ENCODE peak calls at places on chromosomes 2 and 18, in seven cellular contexts. One of them, this sample, is unnamed.

GRCh38 chr2:26465266-26465925 is 12.5 kb downstream of the OTOF start:
- DNase-seq in epithelial cell of esophagus: no peak
- DNase-seq in fibroblast of mammary gland: no peak
- DNase-seq in lung: no peak
- DNase-seq in lower lobe of right lung: peak; percentile 37
- DNase-seq in gastrocnemius medialis: no peak
- DNase-seq in kidney: peak; percentile 29
- DNase-seq in this sample: no peak

GRCh38 chr2:24015562-24016375 is 5.9 kb downstream of the MFSD2B start:
- DNase-seq in lower lobe of right lung: no peak
- DNase-seq in lung: no peak
- DNase-seq in epithelial cell of esophagus: peak; percentile 89
- DNase-seq in gastrocnemius medialis: no peak
- DNase-seq in kidney: no peak
- DNase-seq in fibroblast of mammary gland: peak; percentile 82
- DNase-seq in this sample: peak; percentile 84

GRCh38 chr2:5914831-5915611 is 222.8 kb downstream of the SOX11 start:
- DNase-seq in gastrocnemius medialis: no peak
- DNase-seq in kidney: peak; percentile 29
- DNase-seq in fibroblast of mammary gland: no peak
- DNase-seq in epithelial cell of esophagus: no peak
- DNase-seq in lower lobe of right lung: no peak
- DNase-seq in lung: no peak
- DNase-seq in this sample: no peak

GRCh38 chr18:35244671-35245070 is 3.8 kb downstream of the ZNF397 start:
- DNase-seq in epithelial cell of esophagus: no peak
- DNase-seq in kidney: no peak
- DNase-seq in gastrocnemius medialis: no peak
- DNase-seq in fibroblast of mammary gland: no peak
- DNase-seq in lower lobe of right lung: no peak
- DNase-seq in lung: no peak
- DNase-seq in this sample: no peak

GRCh38 chr18:71808576-71808975 is 735.6 kb downstream of the CBLN2 start:
- DNase-seq in epithelial cell of esophagus: no peak
- DNase-seq in gastrocnemius medialis: no peak
- DNase-seq in kidney: no peak
- DNase-seq in fibroblast of mammary gland: no peak
- DNase-seq in lung: no peak
- DNase-seq in lower lobe of right lung: no peak
- DNase-seq in this sample: no peak

GRCh38 chr2:99841749-99842148 is 300.6 kb downstream of the AFF3 start:
- DNase-seq in fibroblast of mammary gland: peak; percentile 38
- DNase-seq in gastrocnemius medialis: no peak
- DNase-seq in lung: no peak
- DNase-seq in lower lobe of right lung: no peak
- DNase-seq in kidney: no peak
- DNase-seq in epithelial cell of esophagus: no peak
- DNase-seq in this sample: no peak

GRCh38 chr2:219344756-219345458 is 12.4 kb upstream of the RESP18 start:
- DNase-seq in fibroblast of mammary gland: no peak
- DNase-seq in gastrocnemius medialis: peak; percentile 10
- DNase-seq in lower lobe of right lung: peak; percentile 67
- DNase-seq in lung: no peak
- DNase-seq in kidney: no peak
- DNase-seq in epithelial cell of esophagus: peak; percentile 20
- DNase-seq in this sample: peak; percentile 54

GRCh38 chr2:238973038-238973772 is 125.3 kb downstream of the TWIST2 start:
- DNase-seq in lung: no peak
- DNase-seq in gastrocnemius medialis: no peak
- DNase-seq in epithelial cell of esophagus: no peak
- DNase-seq in fibroblast of mammary gland: peak; percentile 69
- DNase-seq in lower lobe of right lung: no peak
- DNase-seq in kidney: no peak
- DNase-seq in this sample: no peak

GRCh38 chr2:73836141-73836943 is 7.6 kb downstream of the STAMBP start:
- DNase-seq in kidney: no peak
- DNase-seq in fibroblast of mammary gland: no peak
- DNase-seq in lung: no peak
- DNase-seq in lower lobe of right lung: peak; percentile 52
- DNase-seq in epithelial cell of esophagus: no peak
- DNase-seq in gastrocnemius medialis: no peak
- DNase-seq in this sample: no peak

GRCh38 chr2:88903744-88904353 is 212.4 kb downstream of the RPIA start:
- DNase-seq in kidney: no peak
- DNase-seq in epithelial cell of esophagus: peak; percentile 51
- DNase-seq in lower lobe of right lung: no peak
- DNase-seq in gastrocnemius medialis: no peak
- DNase-seq in fibroblast of mammary gland: peak; percentile 34
- DNase-seq in lung: no peak
- DNase-seq in this sample: no peak

GRCh38 chr18:45688834-45689233 is 35.1 kb upstream of the SLC14A1 start:
- DNase-seq in epithelial cell of esophagus: no peak
- DNase-seq in gastrocnemius medialis: no peak
- DNase-seq in lower lobe of right lung: no peak
- DNase-seq in kidney: no peak
- DNase-seq in lung: no peak
- DNase-seq in fibroblast of mammary gland: peak; percentile 25
- DNase-seq in this sample: no peak

GRCh38 chr18:63956755-63957154 is 7.7 kb downstream of the HMSD start:
- DNase-seq in lower lobe of right lung: no peak
- DNase-seq in kidney: no peak
- DNase-seq in epithelial cell of esophagus: no peak
- DNase-seq in fibroblast of mammary gland: peak; percentile 71
- DNase-seq in gastrocnemius medialis: no peak
- DNase-seq in lung: no peak
- DNase-seq in this sample: no peak

GRCh38 chr2:239239607-239240479 is 161.0 kb downstream of the HDAC4 start:
- DNase-seq in lung: no peak
- DNase-seq in fibroblast of mammary gland: no peak
- DNase-seq in kidney: no peak
- DNase-seq in gastrocnemius medialis: no peak
- DNase-seq in epithelial cell of esophagus: no peak
- DNase-seq in lower lobe of right lung: no peak
- DNase-seq in this sample: no peak

GRCh38 chr2:176079851-176080539 is 3.8 kb downstream of the EVX2 start:
- DNase-seq in gastrocnemius medialis: no peak
- DNase-seq in lower lobe of right lung: no peak
- DNase-seq in epithelial cell of esophagus: no peak
- DNase-seq in lung: no peak
- DNase-seq in fibroblast of mammary gland: peak; percentile 54
- DNase-seq in kidney: peak; percentile 68
- DNase-seq in this sample: no peak

GRCh38 chr2:55063226-55063625 is 13.0 kb upstream of the RTN4 start:
- DNase-seq in lower lobe of right lung: no peak
- DNase-seq in lung: no peak
- DNase-seq in kidney: no peak
- DNase-seq in gastrocnemius medialis: no peak
- DNase-seq in fibroblast of mammary gland: no peak
- DNase-seq in epithelial cell of esophagus: no peak
- DNase-seq in this sample: no peak

GRCh38 chr18:35041752-35042379 is 653 bp downstream of the MAPRE2 start:
- DNase-seq in lower lobe of right lung: no peak
- DNase-seq in kidney: no peak
- DNase-seq in lung: no peak
- DNase-seq in gastrocnemius medialis: no peak
- DNase-seq in epithelial cell of esophagus: peak; percentile 6
- DNase-seq in fibroblast of mammary gland: no peak
- DNase-seq in this sample: no peak

GRCh38 chr18:6414723-6415362 is at the start of gene L3MBTL4:
- DNase-seq in fibroblast of mammary gland: no peak
- DNase-seq in lung: peak; percentile 71
- DNase-seq in gastrocnemius medialis: no peak
- DNase-seq in kidney: peak; percentile 84
- DNase-seq in lower lobe of right lung: peak; percentile 74
- DNase-seq in epithelial cell of esophagus: no peak
- DNase-seq in this sample: peak; percentile 32

GRCh38 chr18:79954791-79955190 is 3.3 kb upstream of the SLC66A2 start:
- DNase-seq in lower lobe of right lung: peak; percentile 56
- DNase-seq in fibroblast of mammary gland: no peak
- DNase-seq in kidney: no peak
- DNase-seq in epithelial cell of esophagus: no peak
- DNase-seq in gastrocnemius medialis: no peak
- DNase-seq in lung: no peak
- DNase-seq in this sample: peak; percentile 85

GRCh38 chr2:206698811-206699210 is 19.4 kb downstream of the DYTN start:
- DNase-seq in epithelial cell of esophagus: no peak
- DNase-seq in gastrocnemius medialis: no peak
- DNase-seq in fibroblast of mammary gland: no peak
- DNase-seq in kidney: no peak
- DNase-seq in lung: no peak
- DNase-seq in lower lobe of right lung: no peak
- DNase-seq in this sample: no peak

GRCh38 chr2:231673348-231673770 is 35.0 kb upstream of the PTMA start:
- DNase-seq in kidney: no peak
- DNase-seq in fibroblast of mammary gland: no peak
- DNase-seq in lower lobe of right lung: peak; percentile 89
- DNase-seq in gastrocnemius medialis: peak; percentile 34
- DNase-seq in epithelial cell of esophagus: peak; percentile 46
- DNase-seq in lung: peak; percentile 89
- DNase-seq in this sample: no peak

GRCh38 chr2:231670892-231671616 is 37.3 kb upstream of the PTMA start:
- DNase-seq in lower lobe of right lung: no peak
- DNase-seq in gastrocnemius medialis: no peak
- DNase-seq in fibroblast of mammary gland: no peak
- DNase-seq in lung: no peak
- DNase-seq in epithelial cell of esophagus: no peak
- DNase-seq in kidney: peak; percentile 85
- DNase-seq in this sample: no peak

GRCh38 chr2:231674587-231675334 is 33.6 kb upstream of the PTMA start:
- DNase-seq in lung: peak; percentile 67
- DNase-seq in gastrocnemius medialis: no peak
- DNase-seq in epithelial cell of esophagus: peak; percentile 43
- DNase-seq in kidney: peak; percentile 85
- DNase-seq in lower lobe of right lung: peak; percentile 83
- DNase-seq in fibroblast of mammary gland: peak; percentile 34
- DNase-seq in this sample: peak; percentile 58

GRCh38 chr2:231671617-231672350 is 36.5 kb upstream of the PTMA start:
- DNase-seq in kidney: no peak
- DNase-seq in lung: peak; percentile 58
- DNase-seq in lower lobe of right lung: peak; percentile 69
- DNase-seq in fibroblast of mammary gland: no peak
- DNase-seq in gastrocnemius medialis: no peak
- DNase-seq in epithelial cell of esophagus: no peak
- DNase-seq in this sample: no peak

GRCh38 chr2:231672617-231673347 is 35.5 kb upstream of the PTMA start:
- DNase-seq in lung: peak; percentile 74
- DNase-seq in fibroblast of mammary gland: peak; percentile 28
- DNase-seq in lower lobe of right lung: peak; percentile 81
- DNase-seq in epithelial cell of esophagus: no peak
- DNase-seq in gastrocnemius medialis: no peak
- DNase-seq in kidney: no peak
- DNase-seq in this sample: no peak
- H3K4me3 ChIP-seq in lung: no peak overlapping the region
- H3K4me3 ChIP-seq in fibroblast of mammary gland: no peak overlapping the region
- H3K4me3 ChIP-seq in lower lobe of right lung: peak overlapping the region; percentile 14
- H3K4me3 ChIP-seq in epithelial cell of esophagus: no peak overlapping the region
- H3K4me3 ChIP-seq in gastrocnemius medialis: peak overlapping the region; percentile 11
- H3K4me3 ChIP-seq in kidney: no peak overlapping the region
- H3K4me3 ChIP-seq in this sample: no peak overlapping the region

DNA sequence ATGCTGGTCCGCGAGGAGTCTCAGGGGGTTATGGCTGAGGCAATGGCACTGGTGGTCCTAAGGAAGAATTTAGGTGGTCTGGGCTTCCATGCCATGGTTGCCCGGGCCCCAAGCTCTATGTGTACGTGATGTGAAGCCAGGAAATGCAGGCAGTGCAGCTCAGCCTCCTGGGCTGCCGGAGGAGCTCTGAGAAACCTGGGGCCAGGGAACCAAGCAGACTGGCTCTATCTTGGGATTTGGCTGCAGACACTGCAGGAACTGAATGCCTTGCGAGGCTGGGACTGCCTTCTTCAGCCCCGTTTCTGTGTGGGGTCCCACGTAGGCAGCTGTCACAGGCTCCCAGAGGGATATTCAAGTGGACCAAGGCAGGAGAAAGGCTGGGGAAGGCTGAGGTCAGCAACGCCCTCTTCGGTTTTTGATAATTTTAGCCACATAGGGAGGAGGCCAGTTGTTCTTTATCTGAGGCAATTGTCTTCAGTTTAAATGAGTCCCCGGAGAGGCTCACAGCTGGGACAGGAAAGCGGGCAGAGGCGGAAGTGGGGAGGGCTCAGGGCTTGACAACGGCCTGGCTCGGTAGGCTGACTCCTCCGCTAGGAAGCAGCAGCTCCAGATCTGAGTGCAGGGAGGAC is 77.7 kb downstream of the RHOB start:
- DNase-seq in gastrocnemius medialis: no peak
- DNase-seq in lung: no peak
- DNase-seq in fibroblast of mammary gland: peak; percentile 39
- DNase-seq in kidney: peak; percentile 91
- DNase-seq in lower lobe of right lung: no peak
- DNase-seq in epithelial cell of esophagus: no peak
- DNase-seq in this sample: peak; percentile 93
- H3K4me3 ChIP-seq in gastrocnemius medialis: no peak overlapping the region
- H3K4me3 ChIP-seq in lung: no peak overlapping the region
- H3K4me3 ChIP-seq in fibroblast of mammary gland: no peak overlapping the region
- H3K4me3 ChIP-seq in kidney: no peak overlapping the region
- H3K4me3 ChIP-seq in lower lobe of right lung: no peak overlapping the region
- H3K4me3 ChIP-seq in epithelial cell of esophagus: no peak overlapping the region
- H3K4me3 ChIP-seq in this sample: no peak overlapping the region

DNA sequence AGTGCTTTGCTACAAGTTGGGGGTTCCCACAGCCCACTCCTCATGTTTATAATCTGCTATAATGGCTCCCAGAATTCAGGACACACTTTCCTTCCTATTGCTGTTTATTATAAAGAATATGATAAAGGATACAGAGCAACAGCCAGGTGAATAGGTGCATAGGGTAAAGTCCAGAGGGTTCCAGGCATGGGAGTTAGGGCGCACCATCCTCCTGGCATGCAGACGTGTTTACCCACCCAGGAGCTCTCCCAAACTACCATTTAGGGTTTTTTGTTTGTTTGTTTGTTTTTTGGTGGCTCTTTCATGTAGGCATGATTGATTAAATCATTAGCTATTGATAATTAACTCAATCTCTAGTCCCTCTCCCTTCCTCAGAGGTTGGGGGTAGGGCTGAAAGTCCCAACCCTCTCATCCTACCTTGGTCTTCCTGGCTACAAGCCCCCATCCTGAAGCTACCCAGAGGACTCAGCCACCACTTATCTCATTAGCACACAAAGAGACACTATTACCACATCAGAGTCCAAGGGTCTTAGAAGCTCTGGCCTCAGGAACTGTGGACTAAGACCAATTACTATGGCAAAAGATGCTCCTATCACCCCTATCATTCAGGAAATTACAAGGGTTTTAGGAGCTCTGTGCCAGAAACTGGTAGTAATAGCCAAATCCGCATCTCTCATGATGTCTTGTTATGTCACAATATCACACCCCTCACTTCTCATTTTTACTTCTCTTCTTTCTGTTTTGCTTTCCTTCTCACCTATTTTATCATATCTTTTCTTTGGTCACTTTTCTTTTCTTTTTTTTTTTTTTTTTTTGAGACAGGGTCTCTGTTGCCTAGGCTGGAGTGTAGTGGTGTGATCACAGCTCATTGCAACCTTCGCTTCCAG is 154.8 kb upstream of the TTC39C start:
- DNase-seq in lung: no peak
- DNase-seq in fibroblast of mammary gland: no peak
- DNase-seq in epithelial cell of esophagus: no peak
- DNase-seq in lower lobe of right lung: no peak
- DNase-seq in kidney: no peak
- DNase-seq in gastrocnemius medialis: no peak
- DNase-seq in this sample: no peak
- H3K4me3 ChIP-seq in lung: no peak overlapping the region
- H3K4me3 ChIP-seq in fibroblast of mammary gland: no peak overlapping the region
- H3K4me3 ChIP-seq in epithelial cell of esophagus: no peak overlapping the region
- H3K4me3 ChIP-seq in lower lobe of right lung: no peak overlapping the region
- H3K4me3 ChIP-seq in kidney: no peak overlapping the region
- H3K4me3 ChIP-seq in gastrocnemius medialis: no peak overlapping the region
- H3K4me3 ChIP-seq in this sample: no peak overlapping the region

GRCh38 chr2:205024822-205025518 is 479.7 kb downstream of the PARD3B start:
- DNase-seq in gastrocnemius medialis: peak; percentile 77
- DNase-seq in fibroblast of mammary gland: peak; percentile 98
- DNase-seq in lung: peak; percentile 36
- DNase-seq in epithelial cell of esophagus: peak; percentile 98
- DNase-seq in kidney: no peak
- DNase-seq in lower lobe of right lung: no peak
- DNase-seq in this sample: peak; percentile 78
- H3K4me3 ChIP-seq in gastrocnemius medialis: peak overlapping the region; percentile 42
- H3K4me3 ChIP-seq in fibroblast of mammary gland: no peak overlapping the region
- H3K4me3 ChIP-seq in lung: no peak overlapping the region
- H3K4me3 ChIP-seq in epithelial cell of esophagus: no peak overlapping the region
- H3K4me3 ChIP-seq in kidney: no peak overlapping the region
- H3K4me3 ChIP-seq in lower lobe of right lung: no peak overlapping the region
- H3K4me3 ChIP-seq in this sample: no peak overlapping the region